ENCODE peak calls at places on chromosome 13, in eight cellular contexts. One of them, this sample, is unnamed.

GRCh38 chr13:66074018-66074615 is 1156.0 kb downstream of the PCDH9 start:
- DNase-seq in WTC11: no peak
- DNase-seq in fibroblast of mammary gland: no peak
- DNase-seq in NCI-H1092: no peak
- DNase-seq in stimulated activated CD4-positive, alpha-beta T cell treated with anti-CD3 and anti-CD28 coated beads, Interleukin-12 subunit alpha, Interleukin-12 subunit beta, amount 100 ng/mL, for 48 hours: no peak
- DNase-seq in astrocyte of the spinal cord: no peak
- DNase-seq in thoracic aorta: no peak
- DNase-seq in nucleus accumbens: no peak
- DNase-seq in this sample: no peak

GRCh38 chr13:93788456-93788855 is 561.8 kb downstream of the GPC6 start:
- DNase-seq in nucleus accumbens: no peak
- DNase-seq in NCI-H1092: no peak
- DNase-seq in thoracic aorta: no peak
- DNase-seq in stimulated activated CD4-positive, alpha-beta T cell treated with anti-CD3 and anti-CD28 coated beads, Interleukin-12 subunit alpha, Interleukin-12 subunit beta, amount 100 ng/mL, for 48 hours: no peak
- DNase-seq in fibroblast of mammary gland: no peak
- DNase-seq in WTC11: no peak
- DNase-seq in astrocyte of the spinal cord: no peak
- DNase-seq in this sample: no peak

GRCh38 chr13:66367356-66367755 is 862.8 kb downstream of the PCDH9 start:
- DNase-seq in astrocyte of the spinal cord: peak
- DNase-seq in stimulated activated CD4-positive, alpha-beta T cell treated with anti-CD3 and anti-CD28 coated beads, Interleukin-12 subunit alpha, Interleukin-12 subunit beta, amount 100 ng/mL, for 48 hours: no peak
- DNase-seq in WTC11: no peak
- DNase-seq in NCI-H1092: no peak
- DNase-seq in fibroblast of mammary gland: no peak
- DNase-seq in nucleus accumbens: no peak
- DNase-seq in thoracic aorta: no peak
- DNase-seq in this sample: peak

GRCh38 chr13:50283017-50283416 is 267.8 kb downstream of the KCNRG start:
- DNase-seq in nucleus accumbens: no peak
- DNase-seq in stimulated activated CD4-positive, alpha-beta T cell treated with anti-CD3 and anti-CD28 coated beads, Interleukin-12 subunit alpha, Interleukin-12 subunit beta, amount 100 ng/mL, for 48 hours: no peak
- DNase-seq in WTC11: no peak
- DNase-seq in NCI-H1092: no peak
- DNase-seq in thoracic aorta: no peak
- DNase-seq in fibroblast of mammary gland: no peak
- DNase-seq in astrocyte of the spinal cord: no peak
- DNase-seq in this sample: no peak

GRCh38 chr13:51637852-51638496 is 53.7 kb downstream of the WDFY2 start:
- DNase-seq in nucleus accumbens: no peak
- DNase-seq in fibroblast of mammary gland: no peak
- DNase-seq in stimulated activated CD4-positive, alpha-beta T cell treated with anti-CD3 and anti-CD28 coated beads, Interleukin-12 subunit alpha, Interleukin-12 subunit beta, amount 100 ng/mL, for 48 hours: no peak
- DNase-seq in WTC11: no peak
- DNase-seq in thoracic aorta: no peak
- DNase-seq in astrocyte of the spinal cord: no peak
- DNase-seq in NCI-H1092: no peak
- DNase-seq in this sample: no peak

GRCh38 chr13:104253063-104253680 is 1187.0 kb upstream of the SLC10A2 start:
- DNase-seq in thoracic aorta: no peak
- DNase-seq in nucleus accumbens: no peak
- DNase-seq in WTC11: no peak
- DNase-seq in NCI-H1092: no peak
- DNase-seq in stimulated activated CD4-positive, alpha-beta T cell treated with anti-CD3 and anti-CD28 coated beads, Interleukin-12 subunit alpha, Interleukin-12 subunit beta, amount 100 ng/mL, for 48 hours: no peak
- DNase-seq in fibroblast of mammary gland: no peak
- DNase-seq in astrocyte of the spinal cord: peak
- DNase-seq in this sample: no peak

GRCh38 chr13:101919541-101920306 is 467.2 kb downstream of the ITGBL1 start:
- DNase-seq in fibroblast of mammary gland: peak
- DNase-seq in astrocyte of the spinal cord: peak
- DNase-seq in stimulated activated CD4-positive, alpha-beta T cell treated with anti-CD3 and anti-CD28 coated beads, Interleukin-12 subunit alpha, Interleukin-12 subunit beta, amount 100 ng/mL, for 48 hours: no peak
- DNase-seq in NCI-H1092: peak
- DNase-seq in nucleus accumbens: no peak
- DNase-seq in thoracic aorta: no peak
- DNase-seq in WTC11: peak
- DNase-seq in this sample: peak

GRCh38 chr13:30196025-30196424 is 111.3 kb downstream of the KATNAL1 start:
- DNase-seq in fibroblast of mammary gland: peak
- DNase-seq in astrocyte of the spinal cord: peak
- DNase-seq in nucleus accumbens: no peak
- DNase-seq in stimulated activated CD4-positive, alpha-beta T cell treated with anti-CD3 and anti-CD28 coated beads, Interleukin-12 subunit alpha, Interleukin-12 subunit beta, amount 100 ng/mL, for 48 hours: no peak
- DNase-seq in NCI-H1092: peak
- DNase-seq in WTC11: peak
- DNase-seq in thoracic aorta: no peak
- DNase-seq in this sample: peak

GRCh38 chr13:52003551-52003950 is 7.7 kb downstream of the ATP7B start:
- DNase-seq in stimulated activated CD4-positive, alpha-beta T cell treated with anti-CD3 and anti-CD28 coated beads, Interleukin-12 subunit alpha, Interleukin-12 subunit beta, amount 100 ng/mL, for 48 hours: no peak
- DNase-seq in thoracic aorta: no peak
- DNase-seq in nucleus accumbens: no peak
- DNase-seq in astrocyte of the spinal cord: no peak
- DNase-seq in fibroblast of mammary gland: no peak
- DNase-seq in WTC11: no peak
- DNase-seq in NCI-H1092: no peak
- DNase-seq in this sample: no peak

GRCh38 chr13:102484329-102484728 is 82.5 kb upstream of the FGF14 start:
- DNase-seq in NCI-H1092: no peak
- DNase-seq in astrocyte of the spinal cord: peak
- DNase-seq in thoracic aorta: no peak
- DNase-seq in fibroblast of mammary gland: peak
- DNase-seq in stimulated activated CD4-positive, alpha-beta T cell treated with anti-CD3 and anti-CD28 coated beads, Interleukin-12 subunit alpha, Interleukin-12 subunit beta, amount 100 ng/mL, for 48 hours: no peak
- DNase-seq in nucleus accumbens: no peak
- DNase-seq in WTC11: no peak
- DNase-seq in this sample: peak

GRCh38 chr13:42883771-42884170 is 102.4 kb downstream of the FAM216B start:
- DNase-seq in WTC11: no peak
- DNase-seq in fibroblast of mammary gland: peak
- DNase-seq in nucleus accumbens: no peak
- DNase-seq in stimulated activated CD4-positive, alpha-beta T cell treated with anti-CD3 and anti-CD28 coated beads, Interleukin-12 subunit alpha, Interleukin-12 subunit beta, amount 100 ng/mL, for 48 hours: no peak
- DNase-seq in astrocyte of the spinal cord: peak
- DNase-seq in thoracic aorta: no peak
- DNase-seq in NCI-H1092: peak
- DNase-seq in this sample: peak

GRCh38 chr13:36445806-36446423 is 13.6 kb downstream of the CCNA1 start:
- DNase-seq in nucleus accumbens: no peak
- DNase-seq in thoracic aorta: no peak
- DNase-seq in stimulated activated CD4-positive, alpha-beta T cell treated with anti-CD3 and anti-CD28 coated beads, Interleukin-12 subunit alpha, Interleukin-12 subunit beta, amount 100 ng/mL, for 48 hours: no peak
- DNase-seq in astrocyte of the spinal cord: no peak
- DNase-seq in fibroblast of mammary gland: no peak
- DNase-seq in NCI-H1092: no peak
- DNase-seq in WTC11: no peak
- DNase-seq in this sample: no peak

GRCh38 chr13:47117268-47117667 is 220.4 kb upstream of the HTR2A start:
- DNase-seq in thoracic aorta: no peak
- DNase-seq in fibroblast of mammary gland: peak
- DNase-seq in stimulated activated CD4-positive, alpha-beta T cell treated with anti-CD3 and anti-CD28 coated beads, Interleukin-12 subunit alpha, Interleukin-12 subunit beta, amount 100 ng/mL, for 48 hours: no peak
- DNase-seq in NCI-H1092: no peak
- DNase-seq in nucleus accumbens: no peak
- DNase-seq in astrocyte of the spinal cord: peak
- DNase-seq in WTC11: no peak
- DNase-seq in this sample: peak

GRCh38 chr13:94656766-94657165 is 55.1 kb downstream of the GPR180 start:
- DNase-seq in nucleus accumbens: no peak
- DNase-seq in thoracic aorta: no peak
- DNase-seq in WTC11: no peak
- DNase-seq in astrocyte of the spinal cord: peak
- DNase-seq in NCI-H1092: no peak
- DNase-seq in fibroblast of mammary gland: peak
- DNase-seq in stimulated activated CD4-positive, alpha-beta T cell treated with anti-CD3 and anti-CD28 coated beads, Interleukin-12 subunit alpha, Interleukin-12 subunit beta, amount 100 ng/mL, for 48 hours: no peak
- DNase-seq in this sample: peak

GRCh38 chr13:23752111-23753001 is 136.8 kb downstream of the MIPEP start:
- DNase-seq in nucleus accumbens: no peak
- DNase-seq in astrocyte of the spinal cord: peak
- DNase-seq in NCI-H1092: no peak
- DNase-seq in stimulated activated CD4-positive, alpha-beta T cell treated with anti-CD3 and anti-CD28 coated beads, Interleukin-12 subunit alpha, Interleukin-12 subunit beta, amount 100 ng/mL, for 48 hours: no peak
- DNase-seq in fibroblast of mammary gland: no peak
- DNase-seq in WTC11: no peak
- DNase-seq in thoracic aorta: no peak
- DNase-seq in this sample: peak

GRCh38 chr13:104592127-104592526 is 1525.9 kb upstream of the SLC10A2 start:
- DNase-seq in NCI-H1092: no peak
- DNase-seq in astrocyte of the spinal cord: peak
- DNase-seq in stimulated activated CD4-positive, alpha-beta T cell treated with anti-CD3 and anti-CD28 coated beads, Interleukin-12 subunit alpha, Interleukin-12 subunit beta, amount 100 ng/mL, for 48 hours: no peak
- DNase-seq in nucleus accumbens: no peak
- DNase-seq in WTC11: no peak
- DNase-seq in fibroblast of mammary gland: peak
- DNase-seq in thoracic aorta: no peak
- DNase-seq in this sample: no peak